ENCODE peak calls at places on chromosome 6, in seven cellular contexts. H is neural crest cell; W is H4; B is CD8-positive, alpha-beta T cell; G is esophagus squamous epithelium; C is progenitor cell of endocrine pancreas; Y is COR-L47. V is an unnamed sample.

GRCh38 chr6:13987400-13987865 is 62.7 kb downstream of the RNF182 start:
- DNase-seq in H (no peak), W (no peak), B (no peak), G (no peak), C (no peak), Y (no peak), V (no peak)

GRCh38 chr6:142531727-142532126 is 229.9 kb downstream of the ADGRG6 start:
- DNase-seq in H (no peak), W (no peak), B (no peak), G (no peak), C (no peak), Y (no peak), V (no peak)

GRCh38 chr6:136525586-136526195 is 24.5 kb downstream of the MAP7 start:
- DNase-seq in H (no peak), W (no peak), B (no peak), G (no peak), C (no peak), Y (no peak), V (no peak)

GRCh38 chr6:147040041-147040440 is 164.2 kb upstream of the STXBP5 start:
- DNase-seq in H (no peak), W (no peak), B (no peak), G (no peak), C (no peak), Y (no peak), V (no peak)

GRCh38 chr6:169252805-169253189 is 849 bp downstream of the THBS2 start:
- DNase-seq in H (no peak), W (no peak), B (no peak), G (no peak), C (no peak), Y (peak; percentile 32), V (no peak)

GRCh38 chr6:159801935-159802334 is 1.9 kb downstream of the PNLDC1 start:
- DNase-seq in H (no peak), W (no peak), B (no peak), G (no peak), C (no peak), Y (no peak), V (no peak)

GRCh38 chr6:169864148-169865030 is 113.0 kb downstream of the ERMARD start:
- DNase-seq in H (no peak), W (no peak), B (no peak), G (no peak), C (no peak), Y (peak; percentile 84), V (peak; percentile 57)

GRCh38 chr6:143125455-143125854 is 64.8 kb downstream of the AIG1 start:
- DNase-seq in H (no peak), W (peak; percentile 14), B (no peak), G (no peak), C (no peak), Y (no peak), V (no peak)

GRCh38 chr6:143680157-143680556 is 2.4 kb downstream of the PHACTR2 start:
- DNase-seq in H (no peak), W (no peak), B (no peak), G (no peak), C (no peak), Y (no peak), V (no peak)

GRCh38 chr6:14848019-14848418 is 397.9 kb upstream of the JARID2 start:
- DNase-seq in H (no peak), W (no peak), B (no peak), G (no peak), C (no peak), Y (no peak), V (no peak)

GRCh38 chr6:160435935-160436334 is 87.8 kb downstream of the SLC22A3 start:
- DNase-seq in H (no peak), W (no peak), B (no peak), G (no peak), C (no peak), Y (no peak), V (no peak)

GRCh38 chr6:33061987-33062386 is 11.5 kb downstream of the HLA-DPA1 start:
- DNase-seq in H (no peak), W (peak; percentile 62), B (no peak), G (no peak), C (no peak), Y (no peak), V (no peak)

GRCh38 chr6:132995432-132995831 is 181.1 kb downstream of the RPS12 start:
- DNase-seq in H (no peak), W (no peak), B (no peak), G (no peak), C (no peak), Y (no peak), V (no peak)

GRCh38 chr6:88855521-88856152 is 107.8 kb downstream of the RNGTT start:
- DNase-seq in H (no peak), W (no peak), B (no peak), G (no peak), C (no peak), Y (no peak), V (no peak)

GRCh38 chr6:26607434-26608230 is 10.9 kb downstream of the ABT1 start:
- DNase-seq in H (peak; percentile 46), W (peak; percentile 46), B (peak; percentile 57), G (no peak), C (peak; percentile 20), Y (peak; percentile 46), V (peak; percentile 46)

GRCh38 chr6:118207947-118208346 is 300.9 kb downstream of the SLC35F1 start:
- DNase-seq in H (no peak), W (no peak), B (no peak), G (no peak), C (no peak), Y (no peak), V (no peak)

GRCh38 chr6:100464162-100464851 is 414 bp downstream of the SIM1 start:
- DNase-seq in H (no peak), W (no peak), B (no peak), G (no peak), C (no peak), Y (no peak), V (no peak)

GRCh38 chr6:52779237-52779636 is 16.0 kb upstream of the GSTA2 start:
- DNase-seq in H (no peak), W (no peak), B (no peak), G (no peak), C (no peak), Y (no peak), V (no peak)

GRCh38 chr6:139137716-139138115 is 2.8 kb downstream of the HECA start:
- DNase-seq in H (no peak), W (no peak), B (no peak), G (no peak), C (no peak), Y (no peak), V (no peak)

GRCh38 chr6:142195862-142196536 is 48.9 kb downstream of the VTA1 start:
- DNase-seq in H (no peak), W (no peak), B (no peak), G (no peak), C (no peak), Y (no peak), V (no peak)

V was measured in body of pancreas.